ENCODE peak calls at places on chromosomes 7 and 10, in eight cellular contexts. I is endothelial cell, S is transverse colon, R is heart right ventricle, V is IMR-90, K is GM13977, L is Peyer's patch, G is neural crest cell. Y is an unnamed sample.

GRCh38 chr7:83267141-83267631 is 104.5 kb upstream of the PCLO start:
- DNase-seq in I (no peak), S (no peak), R (no peak), V (no peak), K (no peak), L (no peak), G (no peak), Y (no peak)

GRCh38 chr7:124780608-124781007 is 15.0 kb upstream of the GPR37 start:
- DNase-seq in I (no peak), S (no peak), R (no peak), V (no peak), K (no peak), L (no peak), G (no peak), Y (no peak)

GRCh38 chr10:126397640-126398382 is 9.5 kb upstream of the ADAM12 start:
- DNase-seq in I (no peak), S (no peak), R (no peak), V (peak; percentile 98), K (no peak), L (no peak), G (no peak), Y (no peak)

GRCh38 chr7:52249741-52250140 is 785.7 kb upstream of the POM121L12 start:
- DNase-seq in I (no peak), S (no peak), R (no peak), V (no peak), K (no peak), L (no peak), G (no peak), Y (no peak)

GRCh38 chr10:122295423-122295947 is 24.4 kb downstream of the BTBD16 start:
- DNase-seq in I (no peak), S (no peak), R (no peak), V (no peak), K (no peak), L (no peak), G (no peak), Y (no peak)

GRCh38 chr7:54995631-54996340 is 23.0 kb upstream of the EGFR start:
- DNase-seq in I (no peak), S (no peak), R (no peak), V (peak; percentile 91), K (peak; percentile 38), L (no peak), G (no peak), Y (peak; percentile 46)

GRCh38 chr7:140904081-140904480 is 20.6 kb downstream of the BRAF start:
- DNase-seq in I (no peak), S (no peak), R (no peak), V (peak; percentile 33), K (no peak), L (no peak), G (no peak), Y (no peak)

GRCh38 chr7:133511242-133511641 is 258.4 kb downstream of the EXOC4 start:
- DNase-seq in I (no peak), S (no peak), R (no peak), V (no peak), K (no peak), L (no peak), G (no peak), Y (no peak)

GRCh38 chr10:31962826-31963597 is 34.4 kb upstream of the ARHGAP12 start:
- DNase-seq in I (no peak), S (no peak), R (no peak), V (no peak), K (no peak), L (no peak), G (no peak), Y (no peak)

GRCh38 chr7:123624527-123625183 is 23.0 kb downstream of the ASB15 start:
- DNase-seq in I (peak; percentile 56), S (peak; percentile 34), R (peak; percentile 39), V (peak; percentile 25), K (peak; percentile 67), L (peak; percentile 62), G (peak; percentile 32), Y (peak; percentile 64)

GRCh38 chr10:30392564-30392990 is 41.4 kb upstream of the MAP3K8 start:
- DNase-seq in I (peak; percentile 79), S (peak; percentile 79), R (peak; percentile 66), V (peak; percentile 42), K (peak; percentile 85), L (peak; percentile 83), G (peak; percentile 82), Y (peak; percentile 89)

GRCh38 chr10:43252785-43253341 is 14.0 kb downstream of the RASGEF1A start:
- DNase-seq in I (no peak), S (no peak), R (no peak), V (no peak), K (no peak), L (no peak), G (no peak), Y (no peak)

GRCh38 chr10:17200035-17200884 is 1.2 kb downstream of the TRDMT1 start:
- DNase-seq in I (no peak), S (no peak), R (no peak), V (no peak), K (no peak), L (no peak), G (no peak), Y (peak; percentile 15)

GRCh38 chr10:17202506-17202905 is 1.0 kb upstream of the TRDMT1 start:
- DNase-seq in I (no peak), S (no peak), R (no peak), V (no peak), K (no peak), L (no peak), G (no peak), Y (no peak)

GRCh38 chr10:17201165-17202013 is at the start of gene TRDMT1:
- DNase-seq in I (peak; percentile 86), S (peak; percentile 88), R (peak; percentile 87), V (peak; percentile 86), K (peak; percentile 73), L (peak; percentile 90), G (peak; percentile 86), Y (peak; percentile 84)

GRCh38 chr10:17199351-17199804 is 2.1 kb downstream of the TRDMT1 start:
- DNase-seq in I (no peak), S (no peak), R (no peak), V (peak; percentile 70), K (no peak), L (no peak), G (no peak), Y (no peak)

GRCh38 chr10:17200885-17201164 is 647 bp downstream of the TRDMT1 start:
- DNase-seq in I (no peak), S (peak; percentile 53), R (no peak), V (peak; percentile 49), K (peak; percentile 33), L (no peak), G (no peak), Y (no peak)
- TF ChIP-seq CTCF in I (no peak), S (no peak), R (no peak), V (no peak), K (no peak), L (no peak), G (no peak), Y (no peak)

DNA sequence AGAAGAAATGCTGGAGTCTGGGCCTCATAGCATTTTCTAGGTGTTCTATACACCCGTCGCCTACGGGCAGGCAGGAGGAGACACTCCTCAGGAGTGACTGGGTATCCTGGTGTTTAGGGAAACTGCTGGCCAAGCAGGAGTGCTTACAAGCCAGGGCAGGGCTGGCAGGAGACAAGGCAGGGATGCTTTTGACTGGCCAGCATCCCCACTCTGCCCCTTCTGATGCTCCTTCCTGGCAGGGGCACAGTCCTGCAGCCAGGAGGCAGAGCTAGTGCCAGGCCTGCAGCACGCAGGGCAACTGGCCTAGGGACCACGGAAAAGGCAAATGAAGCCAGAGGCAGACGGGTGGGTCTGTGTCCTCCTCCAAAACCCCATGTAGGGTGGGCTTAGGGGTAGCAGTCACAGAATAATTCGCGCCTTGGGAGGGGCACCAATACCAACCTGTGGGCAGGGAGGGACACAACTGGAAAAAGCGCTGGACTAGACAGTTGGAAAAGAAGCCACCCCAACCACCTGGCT is 4.9 kb downstream of the IMPDH1 start:
- DNase-seq in I (no peak), S (no peak), R (no peak), V (peak; percentile 5), K (no peak), L (no peak), G (no peak), Y (peak; percentile 36)
- TF ChIP-seq CTCF in I (no peak), S (no peak), R (no peak), V (no peak), K (no peak), L (no peak), G (no peak), Y (no peak)

DNA sequence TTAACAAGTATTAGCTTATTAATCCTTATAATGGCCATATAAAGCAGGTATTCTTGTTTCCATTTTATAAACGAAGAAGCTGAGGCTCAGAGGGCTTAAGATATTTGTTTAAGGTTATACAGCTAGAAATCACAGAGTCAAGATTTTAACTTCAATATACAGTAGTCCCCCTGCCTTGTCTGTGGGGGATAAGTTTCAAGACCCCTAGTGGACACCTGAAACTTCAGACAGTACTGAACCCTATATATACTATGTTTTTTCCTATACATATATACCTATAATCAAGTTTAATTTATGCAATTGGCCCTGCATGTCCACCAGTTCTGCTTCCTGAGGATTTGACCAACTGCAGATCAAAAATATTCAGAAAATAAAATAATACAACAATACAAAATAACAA is 44.4 kb upstream of the STRIP2 start:
- DNase-seq in I (no peak), S (no peak), R (no peak), V (no peak), K (no peak), L (no peak), G (no peak), Y (no peak)
- TF ChIP-seq CTCF in I (no peak), S (no peak), R (no peak), V (no peak), K (no peak), L (no peak), G (peak; percentile 35), Y (no peak)

GRCh38 chr7:100400656-100401055 is 27.4 kb downstream of the PILRA start:
- DNase-seq in I (peak; percentile 56), S (no peak), R (no peak), V (no peak), K (no peak), L (no peak), G (peak; percentile 37), Y (no peak)

GRCh38 chr7:100400041-100400440 is 26.8 kb downstream of the PILRA start:
- DNase-seq in I (no peak), S (no peak), R (no peak), V (no peak), K (no peak), L (no peak), G (no peak), Y (no peak)

GRCh38 chr7:100396421-100396982 is 23.2 kb downstream of the PILRA start:
- DNase-seq in I (no peak), S (peak; percentile 41), R (no peak), V (no peak), K (peak; percentile 74), L (no peak), G (no peak), Y (peak; percentile 75)

GRCh38 chr7:100398239-100398638 is 25.0 kb downstream of the PILRA start:
- DNase-seq in I (peak; percentile 19), S (no peak), R (no peak), V (no peak), K (no peak), L (no peak), G (no peak), Y (no peak)

GRCh38 chr7:100397336-100398081 is 24.2 kb downstream of the PILRA start:
- DNase-seq in I (no peak), S (no peak), R (no peak), V (no peak), K (no peak), L (no peak), G (no peak), Y (no peak)
- TF ChIP-seq CTCF in I (no peak), S (no peak), R (no peak), V (no peak), K (no peak), L (no peak), G (no peak), Y (no peak)